ENCODE peak calls at places on chromosomes 11 and 22, in five cellular contexts. N is upper lobe of right lung, W is adrenal gland, I is pancreas, L is BE2C. R is an unnamed sample.

GRCh38 chr11:128451651-128452470 is 135.5 kb downstream of the ETS1 start:
- DNase-seq in N (peak; percentile 81), W (no peak), I (peak; percentile 45), L (no peak), R (no peak)

GRCh38 chr22:42964994-42965699 is 49.8 kb downstream of the PACSIN2 start:
- DNase-seq in N (no peak), W (no peak), I (no peak), L (no peak), R (no peak)

GRCh38 chr11:130599073-130599654 is 150.7 kb downstream of the ADAMTS15 start:
- DNase-seq in N (peak; percentile 87), W (no peak), I (no peak), L (no peak), R (no peak)

GRCh38 chr22:43168416-43169309 is 17.3 kb downstream of the TSPO start:
- DNase-seq in N (peak; percentile 60), W (no peak), I (no peak), L (no peak), R (no peak)

GRCh38 chr22:44930016-44930710 is 79.6 kb downstream of the PHF21B start:
- DNase-seq in N (no peak), W (no peak), I (no peak), L (no peak), R (no peak)

GRCh38 chr11:12845739-12846358 is 163.3 kb upstream of the RASSF10 start:
- DNase-seq in N (no peak), W (no peak), I (peak; percentile 45), L (peak; percentile 60), R (no peak)

GRCh38 chr11:359181-359714 is 10.1 kb upstream of the B4GALNT4 start:
- DNase-seq in N (no peak), W (no peak), I (no peak), L (no peak), R (peak; percentile 58)

GRCh38 chr11:123052884-123053721 is 8.8 kb downstream of the HSPA8 start:
- DNase-seq in N (no peak), W (no peak), I (no peak), L (no peak), R (no peak)

GRCh38 chr11:11998091-11998781 is 10.2 kb downstream of the DKK3 start:
- DNase-seq in N (no peak), W (no peak), I (no peak), L (no peak), R (peak; percentile 94)

GRCh38 chr11:29093416-29093815 is 923.4 kb downstream of the KCNA4 start:
- DNase-seq in N (no peak), W (no peak), I (no peak), L (no peak), R (peak; percentile 47)

GRCh38 chr11:76668362-76669155 is 2.0 kb downstream of the LRRC32 start:
- DNase-seq in N (peak; percentile 39), W (no peak), I (no peak), L (peak; percentile 0), R (no peak)
- H3K36me3 ChIP-seq in N (no peaks in the 10 kb centered on the region), W (peaks cover 6% of the 10 kb centered on the region), I (no peaks in the 10 kb centered on the region), L (no peaks in the 10 kb centered on the region), R (no peaks in the 10 kb centered on the region)

GRCh38 chr11:110526323-110526722 is 96.6 kb downstream of the FDX1 start:
- DNase-seq in N (no peak), W (no peak), I (no peak), L (no peak), R (no peak)

GRCh38 chr11:110525883-110526282 is 96.1 kb downstream of the FDX1 start:
- DNase-seq in N (no peak), W (no peak), I (no peak), L (no peak), R (peak; percentile 99)

GRCh38 chr11:110531056-110531756 is 101.5 kb downstream of the FDX1 start:
- DNase-seq in N (no peak), W (peak; percentile 29), I (no peak), L (no peak), R (peak; percentile 47)

GRCh38 chr11:110527146-110527545 is 97.4 kb downstream of the FDX1 start:
- DNase-seq in N (no peak), W (no peak), I (no peak), L (no peak), R (peak; percentile 25)

GRCh38 chr11:110529043-110529442 is 99.3 kb downstream of the FDX1 start:
- DNase-seq in N (no peak), W (no peak), I (no peak), L (no peak), R (peak; percentile 27)
- TF ChIP-seq CTCF in N (peak; percentile 43), W (no peak), I (no peak), L (peak; percentile 54), R (peak; percentile 38)

GRCh38 chr11:120985718-120986569 is 38.0 kb upstream of the TBCEL start:
- DNase-seq in N (peak; percentile 81), W (peak; percentile 63), I (peak; percentile 49), L (peak; percentile 84), R (peak; percentile 24)
- H3K4me3 ChIP-seq in N (peak overlapping the region; percentile 39), W (peak overlapping the region; percentile 64), I (peak overlapping the region; percentile 50), L (peak overlapping the region; percentile 45), R (peak overlapping the region; percentile 34)

GRCh38 chr22:35417606-35418005 is 17.7 kb downstream of the MCM5 start:
- DNase-seq in N (no peak), W (no peak), I (no peak), L (no peak), R (no peak)
- H3K36me3 ChIP-seq in N (peaks cover 94% of the 10 kb centered on the region), W (peaks cover 23% of the 10 kb centered on the region), I (no peaks in the 10 kb centered on the region), L (peaks cover 98% of the 10 kb centered on the region), R (peaks cover 4% of the 10 kb centered on the region)

GRCh38 chr22:41524809-41525449 is 19.3 kb downstream of the POLR3H start:
- DNase-seq in N (no peak), W (no peak), I (peak; percentile 33), L (no peak), R (no peak)

GRCh38 chr22:41522813-41523212 is 21.5 kb downstream of the POLR3H start:
- DNase-seq in N (no peak), W (no peak), I (no peak), L (no peak), R (no peak)

GRCh38 chr22:41523464-41524221 is 20.6 kb downstream of the POLR3H start:
- DNase-seq in N (no peak), W (no peak), I (peak; percentile 50), L (no peak), R (no peak)

GRCh38 chr22:41525450-41526225 is 18.6 kb downstream of the POLR3H start:
- DNase-seq in N (no peak), W (no peak), I (peak; percentile 37), L (no peak), R (no peak)

DNA sequence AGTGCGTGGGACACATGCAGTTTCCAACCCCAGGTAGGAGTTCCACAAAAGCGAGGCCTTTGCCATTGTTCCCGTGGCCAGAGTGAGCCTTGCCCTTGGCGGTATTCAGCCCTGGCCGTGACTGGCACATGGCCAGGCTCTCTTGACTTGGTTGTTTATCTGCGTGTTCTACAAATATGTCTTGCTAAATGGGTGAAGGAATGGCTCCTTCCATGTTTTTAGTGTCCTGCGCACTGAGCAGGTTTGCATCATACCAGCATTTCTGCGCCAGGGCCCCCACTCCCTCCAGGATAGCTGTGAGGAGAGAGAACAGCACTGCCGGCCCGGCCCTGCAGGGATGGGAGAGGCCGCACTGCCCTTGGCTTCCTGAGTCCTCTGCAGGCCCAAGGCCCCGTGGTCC is 20.0 kb downstream of the POLR3H start:
- DNase-seq in N (peak; percentile 85), W (peak; percentile 70), I (peak; percentile 77), L (no peak), R (no peak)
- TF ChIP-seq CTCF in N (no peak), W (no peak), I (no peak), L (no peak), R (no peak)

DNA sequence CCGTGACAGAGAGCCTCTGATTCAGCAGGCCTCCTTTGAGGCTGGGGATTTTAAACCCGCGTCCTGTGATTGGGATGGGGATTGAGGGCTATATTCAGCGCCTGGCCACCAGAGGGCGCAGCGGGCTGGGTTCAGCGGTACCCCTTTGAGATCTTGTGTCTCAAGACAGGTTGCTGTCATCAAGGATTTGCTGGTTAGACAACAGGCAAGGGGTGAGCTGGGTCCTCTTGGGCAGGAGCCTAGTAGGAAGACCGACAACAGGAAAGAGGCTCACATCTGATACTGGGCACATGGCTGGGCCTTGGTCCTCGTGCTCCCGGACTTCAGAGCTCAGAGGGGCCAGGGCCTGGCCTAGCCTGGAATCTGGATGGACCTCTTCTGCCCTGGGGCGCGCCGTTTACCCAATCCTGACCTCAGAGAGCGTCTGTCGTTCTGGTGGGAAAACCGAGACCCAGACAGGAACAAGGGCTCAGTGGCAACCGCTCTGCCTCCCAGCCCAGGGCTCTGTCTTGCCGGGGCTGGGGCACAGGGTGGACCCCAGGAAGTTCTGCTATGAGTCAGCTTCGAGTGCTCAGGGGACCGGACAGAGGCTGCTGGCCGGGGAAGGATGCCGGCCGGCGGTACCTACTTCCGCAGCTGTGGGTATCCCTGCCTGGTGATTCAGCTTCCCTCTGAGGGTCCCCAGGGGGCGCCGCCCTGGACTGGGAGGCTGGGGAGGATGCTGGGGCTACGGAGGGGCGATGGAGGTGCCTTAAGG is 926 bp upstream of the SLC35E4 start:
- DNase-seq in N (peak; percentile 92), W (peak; percentile 88), I (peak; percentile 83), L (peak; percentile 86), R (peak; percentile 85)
- H3K4me3 ChIP-seq in N (peak overlapping the region; percentile 65), W (peak overlapping the region; percentile 70), I (peak overlapping the region; percentile 70), L (peak overlapping the region; percentile 72), R (peak overlapping the region; percentile 49)